ENCODE peak calls at places on chromosomes 12 and 14, in six cellular contexts. V is lung; B is NCI-H748 treated with DMSO at 0.1 percent for 48 hours; G is heart right ventricle; M is mesothelial cell of epicardium; X is stimulated activated CD4-positive, alpha-beta T cell treated with anti-CD3 and anti-CD28 coated beads, Interleukin-1b, Interleukin-23, amount 100 ng/mL, for 48 hours. I is an unnamed sample.

GRCh38 chr12:52036587-52037171 is 14.6 kb upstream of the NR4A1 start:
- DNase-seq in X (peak; percentile 72), M (peak; percentile 78), G (peak; percentile 91), V (peak; percentile 82), B (peak; percentile 30), I (peak; percentile 91)

GRCh38 chr14:85601246-85601645 is 71.3 kb downstream of the FLRT2 start:
- DNase-seq in X (no peak), B (peak; percentile 78), G (no peak), M (no peak), V (no peak), I (no peak)

GRCh38 chr14:99846808-99847207 is 53.6 kb downstream of the EML1 start:
- DNase-seq in B (no peak), G (no peak), M (no peak), X (no peak), V (no peak), I (no peak)

GRCh38 chr14:80621701-80622100 is 319.8 kb downstream of the CEP128 start:
- DNase-seq in V (no peak), B (no peak), M (no peak), X (no peak), G (no peak), I (no peak)

GRCh38 chr14:56854325-56854724 is 44.0 kb upstream of the OTX2 start:
- DNase-seq in B (peak; percentile 34), X (no peak), M (no peak), G (no peak), V (no peak), I (no peak)

GRCh38 chr14:95040723-95041476 is 116.4 kb downstream of the DICER1 start:
- DNase-seq in B (no peak), M (no peak), G (no peak), X (no peak), V (peak; percentile 24), I (peak; percentile 27)

GRCh38 chr14:99570542-99571302 is 33.3 kb downstream of the CCDC85C start:
- DNase-seq in G (no peak), X (no peak), M (no peak), B (no peak), V (no peak), I (no peak)

GRCh38 chr12:40874868-40875267 is 182.6 kb downstream of the CNTN1 start:
- DNase-seq in V (no peak), G (no peak), X (no peak), B (no peak), M (no peak), I (no peak)

GRCh38 chr12:14048949-14049545 is 67.6 kb upstream of the GRIN2B start:
- DNase-seq in G (no peak), M (no peak), V (no peak), B (no peak), X (no peak), I (no peak)

GRCh38 chr14:93772263-93772662 is 16.0 kb downstream of the PRIMA1 start:
- DNase-seq in V (no peak), X (no peak), M (no peak), B (no peak), G (no peak), I (no peak)

GRCh38 chr14:100536721-100537700 is 50.2 kb downstream of the BEGAIN start:
- DNase-seq in X (no peak), G (peak; percentile 2), B (no peak), V (no peak), M (peak; percentile 8), I (peak; percentile 40)

GRCh38 chr12:56078427-56078826 is 1.5 kb upstream of the ERBB3 start:
- DNase-seq in X (no peak), V (no peak), B (no peak), G (no peak), M (no peak), I (no peak)

GRCh38 chr14:41476526-41476925 is 130.2 kb upstream of the LRFN5 start:
- DNase-seq in X (no peak), G (no peak), V (no peak), B (no peak), M (no peak), I (no peak)

GRCh38 chr12:67590122-67590795 is 58.3 kb upstream of the DYRK2 start:
- DNase-seq in G (no peak), M (no peak), B (peak; percentile 16), X (peak; percentile 7), V (no peak), I (no peak)

GRCh38 chr12:72281145-72281544 is 9.0 kb downstream of the TRHDE start:
- DNase-seq in B (no peak), X (no peak), G (no peak), M (no peak), V (no peak), I (no peak)

GRCh38 chr12:53781218-53781801 is 29.5 kb upstream of the CISTR start:
- DNase-seq in G (no peak), M (no peak), V (no peak), X (no peak), B (no peak), I (no peak)

GRCh38 chr12:81070846-81071245 is 7.0 kb upstream of the ACSS3 start:
- DNase-seq in X (no peak), B (no peak), M (no peak), G (no peak), V (no peak), I (no peak)

GRCh38 chr14:38877744-38878388 is 225.2 kb downstream of the SEC23A start:
- DNase-seq in B (no peak), M (no peak), V (no peak), X (no peak), G (no peak), I (no peak)

GRCh38 chr14:51210594-51210993 is 29.5 kb upstream of the TMX1 start:
- DNase-seq in X (no peak), G (no peak), B (peak; percentile 64), V (no peak), M (no peak), I (no peak)

GRCh38 chr12:104448031-104448430 is 8.7 kb upstream of the CHST11 start:
- DNase-seq in M (no peak), B (no peak), X (no peak), G (no peak), V (no peak), I (no peak)

GRCh38 chr14:33781267-33781666 is 169.6 kb downstream of the EGLN3 start:
- DNase-seq in V (no peak), B (no peak), X (no peak), G (no peak), M (no peak), I (no peak)

GRCh38 chr12:126218697-126219096 is 1153.5 kb downstream of the AACS start:
- DNase-seq in V (no peak), M (no peak), B (no peak), G (no peak), X (no peak), I (no peak)

GRCh38 chr14:78005325-78005724 is 164.8 kb upstream of the NRXN3 start:
- DNase-seq in G (no peak), V (no peak), M (no peak), B (peak; percentile 13), X (no peak), I (no peak)

GRCh38 chr12:78403136-78403535 is 461.4 kb upstream of the SYT1 start:
- DNase-seq in V (no peak), M (no peak), G (no peak), B (no peak), X (no peak), I (no peak)

GRCh38 chr14:93965287-93965821 is 11.0 kb downstream of the ASB2 start:
- DNase-seq in M (no peak), G (no peak), X (no peak), V (no peak), B (no peak), I (no peak)

GRCh38 chr14:35368993-35369392 is 35.6 kb downstream of the NFKBIA start:
- DNase-seq in B (no peak), G (peak; percentile 36), V (no peak), M (no peak), X (no peak), I (no peak)

GRCh38 chr12:27290501-27291168 is 42.0 kb upstream of the BMAL2 start:
- DNase-seq in V (no peak), G (no peak), B (no peak), M (no peak), X (no peak), I (no peak)

GRCh38 chr14:70254476-70254961 is 65.8 kb upstream of the SLC8A3 start:
- DNase-seq in G (peak; percentile 32), X (no peak), V (peak; percentile 38), M (peak; percentile 45), B (no peak), I (peak; percentile 69)

GRCh38 chr12:2248087-2248900 is 195.5 kb downstream of the CACNA1C start:
- DNase-seq in V (no peak), G (no peak), B (no peak), M (no peak), X (no peak), I (no peak)

GRCh38 chr14:87231336-87232026 is 761.5 kb downstream of the GALC start:
- DNase-seq in V (no peak), G (no peak), M (no peak), X (no peak), B (no peak), I (no peak)

GRCh38 chr12:113249546-113249945 is 28.3 kb downstream of the TPCN1 start:
- DNase-seq in B (no peak), X (no peak), G (no peak), M (no peak), V (no peak), I (no peak)

GRCh38 chr12:96773031-96773430 is 134.0 kb upstream of the NEDD1 start:
- DNase-seq in B (no peak), M (no peak), V (no peak), X (no peak), G (no peak), I (no peak)

GRCh38 chr12:91215940-91216454 is 33.4 kb upstream of the DCN start:
- DNase-seq in B (no peak), X (no peak), M (no peak), V (no peak), G (no peak), I (no peak)

I was measured in left lobe of liver.